ENCODE peak calls at places on chromosomes 1 and 21, in ten cellular contexts. One of them, this sample, is unnamed. For H3K4me1, the result is how much of the 10 kb centered on the place peaks cover.

GRCh38 chr1:62247391-62248168 is 52.9 kb downstream of the L1TD1 start:
- DNase-seq in upper lobe of right lung: no peak
- DNase-seq in A549: no peak
- DNase-seq in pancreas: no peak
- DNase-seq in lower lobe of right lung: no peak
- DNase-seq in PC-3: no peak
- DNase-seq in ovary: no peak
- DNase-seq in Peyer's patch: no peak
- DNase-seq in psoas muscle: no peak
- DNase-seq in transverse colon: no peak
- DNase-seq in this sample: no peak

GRCh38 chr21:35646606-35647005 is 413.7 kb downstream of the SETD4 start:
- DNase-seq in upper lobe of right lung: no peak
- DNase-seq in A549: no peak
- DNase-seq in pancreas: no peak
- DNase-seq in lower lobe of right lung: no peak
- DNase-seq in PC-3: no peak
- DNase-seq in ovary: no peak
- DNase-seq in Peyer's patch: no peak
- DNase-seq in psoas muscle: no peak
- DNase-seq in transverse colon: no peak
- DNase-seq in this sample: no peak

GRCh38 chr1:183029591-183030000 is 6.4 kb downstream of the LAMC1 start:
- DNase-seq in upper lobe of right lung: no peak
- DNase-seq in A549: no peak
- DNase-seq in pancreas: no peak
- DNase-seq in lower lobe of right lung: no peak
- DNase-seq in PC-3: peak
- DNase-seq in ovary: no peak
- DNase-seq in Peyer's patch: no peak
- DNase-seq in psoas muscle: no peak
- DNase-seq in transverse colon: no peak
- DNase-seq in this sample: no peak

GRCh38 chr21:26900980-26901379 is 55.8 kb upstream of the ADAMTS1 start:
- DNase-seq in upper lobe of right lung: no peak
- DNase-seq in A549: no peak
- DNase-seq in pancreas: peak
- DNase-seq in lower lobe of right lung: no peak
- DNase-seq in PC-3: no peak
- DNase-seq in ovary: no peak
- DNase-seq in Peyer's patch: no peak
- DNase-seq in psoas muscle: no peak
- DNase-seq in transverse colon: no peak
- DNase-seq in this sample: no peak

GRCh38 chr1:33441088-33441745 is 10.3 kb upstream of the PHC2 start:
- DNase-seq in upper lobe of right lung: no peak
- DNase-seq in A549: no peak
- DNase-seq in pancreas: no peak
- DNase-seq in lower lobe of right lung: no peak
- DNase-seq in PC-3: no peak
- DNase-seq in ovary: no peak
- DNase-seq in Peyer's patch: no peak
- DNase-seq in psoas muscle: no peak
- DNase-seq in transverse colon: no peak
- DNase-seq in this sample: no peak

GRCh38 chr1:204225841-204226745 is 12.3 kb upstream of the GOLT1A start:
- DNase-seq in upper lobe of right lung: no peak
- DNase-seq in A549: no peak
- DNase-seq in pancreas: no peak
- DNase-seq in lower lobe of right lung: no peak
- DNase-seq in PC-3: peak
- DNase-seq in ovary: no peak
- DNase-seq in Peyer's patch: peak
- DNase-seq in psoas muscle: no peak
- DNase-seq in transverse colon: peak
- DNase-seq in this sample: no peak

GRCh38 chr1:227996187-227996950 is 10.4 kb upstream of the WNT3A start:
- DNase-seq in upper lobe of right lung: peak
- DNase-seq in A549: no peak
- DNase-seq in pancreas: no peak
- DNase-seq in lower lobe of right lung: no peak
- DNase-seq in PC-3: peak
- DNase-seq in ovary: no peak
- DNase-seq in Peyer's patch: no peak
- DNase-seq in psoas muscle: no peak
- DNase-seq in transverse colon: no peak
- DNase-seq in this sample: no peak

GRCh38 chr1:87182611-87183010 is 146.1 kb upstream of the LMO4 start:
- DNase-seq in upper lobe of right lung: no peak
- DNase-seq in A549: no peak
- DNase-seq in pancreas: no peak
- DNase-seq in lower lobe of right lung: no peak
- DNase-seq in PC-3: peak
- DNase-seq in ovary: no peak
- DNase-seq in Peyer's patch: no peak
- DNase-seq in psoas muscle: no peak
- DNase-seq in transverse colon: no peak
- DNase-seq in this sample: no peak

GRCh38 chr1:245716561-245716960 is 561.8 kb downstream of the KIF26B start:
- DNase-seq in upper lobe of right lung: no peak
- DNase-seq in A549: no peak
- DNase-seq in pancreas: no peak
- DNase-seq in lower lobe of right lung: no peak
- DNase-seq in PC-3: no peak
- DNase-seq in ovary: no peak
- DNase-seq in Peyer's patch: no peak
- DNase-seq in psoas muscle: no peak
- DNase-seq in transverse colon: no peak
- DNase-seq in this sample: no peak

GRCh38 chr1:212413902-212414327 is 771 bp downstream of the PACC1 start:
- DNase-seq in upper lobe of right lung: no peak
- DNase-seq in A549: no peak
- DNase-seq in pancreas: no peak
- DNase-seq in lower lobe of right lung: no peak
- DNase-seq in PC-3: no peak
- DNase-seq in ovary: peak
- DNase-seq in Peyer's patch: no peak
- DNase-seq in psoas muscle: no peak
- DNase-seq in transverse colon: no peak
- DNase-seq in this sample: no peak

GRCh38 chr21:45644041-45644906 is 749 bp downstream of the PCBP3 start:
- DNase-seq in upper lobe of right lung: no peak
- DNase-seq in A549: no peak
- DNase-seq in pancreas: no peak
- DNase-seq in lower lobe of right lung: no peak
- DNase-seq in PC-3: peak
- DNase-seq in ovary: no peak
- DNase-seq in Peyer's patch: peak
- DNase-seq in psoas muscle: no peak
- DNase-seq in transverse colon: no peak
- DNase-seq in this sample: no peak

GRCh38 chr1:182259229-182259872 is 132.2 kb downstream of the GLUL start:
- DNase-seq in upper lobe of right lung: peak
- DNase-seq in A549: no peak
- DNase-seq in pancreas: peak
- DNase-seq in lower lobe of right lung: peak
- DNase-seq in PC-3: peak
- DNase-seq in ovary: no peak
- DNase-seq in Peyer's patch: no peak
- DNase-seq in psoas muscle: peak
- DNase-seq in transverse colon: peak
- DNase-seq in this sample: peak

GRCh38 chr1:57131257-57131656 is 165.4 kb upstream of the C8B start:
- DNase-seq in upper lobe of right lung: no peak
- DNase-seq in A549: no peak
- DNase-seq in pancreas: no peak
- DNase-seq in lower lobe of right lung: no peak
- DNase-seq in PC-3: no peak
- DNase-seq in ovary: no peak
- DNase-seq in Peyer's patch: no peak
- DNase-seq in psoas muscle: no peak
- DNase-seq in transverse colon: no peak
- DNase-seq in this sample: no peak
- TF ChIP-seq CTCF in upper lobe of right lung: no peak
- TF ChIP-seq CTCF in A549: no peak
- TF ChIP-seq CTCF in pancreas: no peak
- TF ChIP-seq CTCF in lower lobe of right lung: no peak
- TF ChIP-seq CTCF in PC-3: no peak
- TF ChIP-seq CTCF in ovary: no peak
- TF ChIP-seq CTCF in Peyer's patch: no peak
- TF ChIP-seq CTCF in psoas muscle: no peak
- TF ChIP-seq CTCF in transverse colon: no peak
- TF ChIP-seq CTCF in this sample: no peak

GRCh38 chr1:93614550-93615200 is 67.0 kb downstream of the BCAR3 start:
- DNase-seq in upper lobe of right lung: no peak
- DNase-seq in A549: no peak
- DNase-seq in pancreas: no peak
- DNase-seq in lower lobe of right lung: no peak
- DNase-seq in PC-3: peak
- DNase-seq in ovary: no peak
- DNase-seq in Peyer's patch: peak
- DNase-seq in psoas muscle: no peak
- DNase-seq in transverse colon: peak
- DNase-seq in this sample: no peak
- H3K4me1 ChIP-seq in upper lobe of right lung: under half
- H3K4me1 ChIP-seq in A549: half or more
- H3K4me1 ChIP-seq in pancreas: under half
- H3K4me1 ChIP-seq in lower lobe of right lung: under half
- H3K4me1 ChIP-seq in PC-3: half or more
- H3K4me1 ChIP-seq in ovary: under half
- H3K4me1 ChIP-seq in Peyer's patch: under half
- H3K4me1 ChIP-seq in psoas muscle: half or more
- H3K4me1 ChIP-seq in transverse colon: under half
- H3K4me1 ChIP-seq in this sample: half or more

GRCh38 chr1:99665212-99665611 is 19.3 kb downstream of the PALMD start:
- DNase-seq in upper lobe of right lung: no peak
- DNase-seq in A549: no peak
- DNase-seq in pancreas: no peak
- DNase-seq in lower lobe of right lung: no peak
- DNase-seq in PC-3: no peak
- DNase-seq in ovary: no peak
- DNase-seq in Peyer's patch: no peak
- DNase-seq in psoas muscle: no peak
- DNase-seq in transverse colon: no peak
- DNase-seq in this sample: no peak

GRCh38 chr1:99663501-99663900 is 17.6 kb downstream of the PALMD start:
- DNase-seq in upper lobe of right lung: no peak
- DNase-seq in A549: no peak
- DNase-seq in pancreas: no peak
- DNase-seq in lower lobe of right lung: no peak
- DNase-seq in PC-3: no peak
- DNase-seq in ovary: no peak
- DNase-seq in Peyer's patch: no peak
- DNase-seq in psoas muscle: no peak
- DNase-seq in transverse colon: no peak
- DNase-seq in this sample: no peak

GRCh38 chr1:99660496-99660895 is 14.6 kb downstream of the PALMD start:
- DNase-seq in upper lobe of right lung: no peak
- DNase-seq in A549: no peak
- DNase-seq in pancreas: no peak
- DNase-seq in lower lobe of right lung: no peak
- DNase-seq in PC-3: no peak
- DNase-seq in ovary: no peak
- DNase-seq in Peyer's patch: no peak
- DNase-seq in psoas muscle: no peak
- DNase-seq in transverse colon: no peak
- DNase-seq in this sample: no peak

GRCh38 chr1:99661780-99662179 is 15.9 kb downstream of the PALMD start:
- DNase-seq in upper lobe of right lung: no peak
- DNase-seq in A549: no peak
- DNase-seq in pancreas: no peak
- DNase-seq in lower lobe of right lung: no peak
- DNase-seq in PC-3: no peak
- DNase-seq in ovary: no peak
- DNase-seq in Peyer's patch: no peak
- DNase-seq in psoas muscle: no peak
- DNase-seq in transverse colon: no peak
- DNase-seq in this sample: no peak

GRCh38 chr1:99662581-99663208 is 16.8 kb downstream of the PALMD start:
- DNase-seq in upper lobe of right lung: no peak
- DNase-seq in A549: peak
- DNase-seq in pancreas: no peak
- DNase-seq in lower lobe of right lung: no peak
- DNase-seq in PC-3: peak
- DNase-seq in ovary: peak
- DNase-seq in Peyer's patch: no peak
- DNase-seq in psoas muscle: peak
- DNase-seq in transverse colon: peak
- DNase-seq in this sample: peak
- H3K27ac ChIP-seq in upper lobe of right lung: peak
- H3K27ac ChIP-seq in A549: no peak
- H3K27ac ChIP-seq in pancreas: no peak
- H3K27ac ChIP-seq in lower lobe of right lung: peak
- H3K27ac ChIP-seq in PC-3: peak
- H3K27ac ChIP-seq in ovary: peak
- H3K27ac ChIP-seq in Peyer's patch: no peak
- H3K27ac ChIP-seq in psoas muscle: peak
- H3K27ac ChIP-seq in transverse colon: no peak
- H3K27ac ChIP-seq in this sample: peak

GRCh38 chr1:165408518-165408917 is 36.4 kb downstream of the RXRG start:
- DNase-seq in upper lobe of right lung: no peak
- DNase-seq in A549: peak
- DNase-seq in pancreas: no peak
- DNase-seq in lower lobe of right lung: no peak
- DNase-seq in PC-3: peak
- DNase-seq in ovary: no peak
- DNase-seq in Peyer's patch: no peak
- DNase-seq in psoas muscle: no peak
- DNase-seq in transverse colon: no peak
- DNase-seq in this sample: no peak

GRCh38 chr1:165407398-165407797 is 37.5 kb downstream of the RXRG start:
- DNase-seq in upper lobe of right lung: no peak
- DNase-seq in A549: no peak
- DNase-seq in pancreas: no peak
- DNase-seq in lower lobe of right lung: no peak
- DNase-seq in PC-3: no peak
- DNase-seq in ovary: no peak
- DNase-seq in Peyer's patch: no peak
- DNase-seq in psoas muscle: no peak
- DNase-seq in transverse colon: no peak
- DNase-seq in this sample: no peak

GRCh38 chr1:165409957-165410356 is 35.0 kb downstream of the RXRG start:
- DNase-seq in upper lobe of right lung: no peak
- DNase-seq in A549: no peak
- DNase-seq in pancreas: no peak
- DNase-seq in lower lobe of right lung: no peak
- DNase-seq in PC-3: no peak
- DNase-seq in ovary: no peak
- DNase-seq in Peyer's patch: no peak
- DNase-seq in psoas muscle: no peak
- DNase-seq in transverse colon: no peak
- DNase-seq in this sample: no peak

GRCh38 chr1:165402517-165403111 is 42.3 kb downstream of the RXRG start:
- DNase-seq in upper lobe of right lung: no peak
- DNase-seq in A549: no peak
- DNase-seq in pancreas: no peak
- DNase-seq in lower lobe of right lung: no peak
- DNase-seq in PC-3: no peak
- DNase-seq in ovary: no peak
- DNase-seq in Peyer's patch: no peak
- DNase-seq in psoas muscle: no peak
- DNase-seq in transverse colon: no peak
- DNase-seq in this sample: no peak

GRCh38 chr1:165403835-165404482 is 41.0 kb downstream of the RXRG start:
- DNase-seq in upper lobe of right lung: no peak
- DNase-seq in A549: peak
- DNase-seq in pancreas: no peak
- DNase-seq in lower lobe of right lung: peak
- DNase-seq in PC-3: peak
- DNase-seq in ovary: no peak
- DNase-seq in Peyer's patch: no peak
- DNase-seq in psoas muscle: no peak
- DNase-seq in transverse colon: no peak
- DNase-seq in this sample: no peak
- TF ChIP-seq CTCF in upper lobe of right lung: peak
- TF ChIP-seq CTCF in A549: peak
- TF ChIP-seq CTCF in pancreas: peak
- TF ChIP-seq CTCF in lower lobe of right lung: peak
- TF ChIP-seq CTCF in PC-3: peak
- TF ChIP-seq CTCF in ovary: peak
- TF ChIP-seq CTCF in Peyer's patch: peak
- TF ChIP-seq CTCF in psoas muscle: peak
- TF ChIP-seq CTCF in transverse colon: peak
- TF ChIP-seq CTCF in this sample: peak